ENCODE peak calls at places on chromosomes 6 and 20, in ten cellular contexts. H is heart right ventricle; S is left lung; Q is PC-9; O is HFFc6; J is GM20000; M is ovary; U is IMR-90; A is CD4-positive, alpha-beta T cell; B is astrocyte. N is an unnamed sample.

GRCh38 chr6:50380409-50381105 is 330.8 kb upstream of the DEFB112 start:
- DNase-seq in H (no peak), S (no peak), Q (no peak), O (no peak), J (no peak), M (no peak), U (no peak), A (no peak), B (no peak), N (no peak)

GRCh38 chr6:138004423-138005287 is 102.6 kb downstream of the PERP start:
- DNase-seq in H (peak; percentile 13), S (no peak), Q (peak; percentile 57), O (peak; percentile 14), J (peak; percentile 56), M (no peak), U (peak; percentile 41), A (no peak), B (no peak), N (no peak)

GRCh38 chr6:118932421-118932820 is 2.5 kb downstream of the MCM9 start:
- DNase-seq in H (no peak), S (no peak), Q (no peak), O (no peak), J (no peak), M (no peak), U (peak; percentile 40), A (no peak), B (no peak), N (no peak)

GRCh38 chr6:11410539-11411307 is 126.8 kb upstream of the TMEM170B start:
- DNase-seq in H (no peak), S (no peak), Q (no peak), O (no peak), J (no peak), M (no peak), U (no peak), A (no peak), B (no peak), N (no peak)

GRCh38 chr6:156876302-156876701 is 99.1 kb downstream of the ARID1B start:
- DNase-seq in H (no peak), S (no peak), Q (no peak), O (no peak), J (no peak), M (peak; percentile 53), U (no peak), A (no peak), B (no peak), N (peak; percentile 12)

GRCh38 chr6:39377530-39377929 is 55.0 kb upstream of the KCNK16 start:
- DNase-seq in H (peak; percentile 71), S (no peak), Q (no peak), O (peak; percentile 3), J (peak; percentile 45), M (peak; percentile 64), U (peak; percentile 44), A (no peak), B (peak; percentile 51), N (peak; percentile 61)

GRCh38 chr6:130307752-130308361 is 58.0 kb upstream of the TMEM200A start:
- DNase-seq in H (no peak), S (no peak), Q (peak; percentile 47), O (peak; percentile 75), J (no peak), M (no peak), U (peak; percentile 91), A (no peak), B (peak; percentile 72), N (no peak)

GRCh38 chr6:133854167-133854632 is 34.7 kb upstream of the TCF21 start:
- DNase-seq in H (no peak), S (no peak), Q (no peak), O (no peak), J (no peak), M (no peak), U (no peak), A (no peak), B (no peak), N (no peak)

GRCh38 chr6:46325561-46326525 is 155.1 kb upstream of the ENPP5 start:
- DNase-seq in H (peak; percentile 23), S (peak; percentile 82), Q (no peak), O (no peak), J (no peak), M (peak; percentile 42), U (peak; percentile 28), A (no peak), B (peak; percentile 88), N (no peak)

GRCh38 chr20:48165401-48165685 is 380.1 kb upstream of the SULF2 start:
- DNase-seq in H (no peak), S (no peak), Q (no peak), O (no peak), J (no peak), M (peak; percentile 66), U (no peak), A (no peak), B (no peak), N (no peak)

GRCh38 chr6:5746392-5747140 is 260.2 kb downstream of the NRN1 start:
- DNase-seq in H (no peak), S (no peak), Q (no peak), O (no peak), J (no peak), M (no peak), U (no peak), A (no peak), B (no peak), N (no peak)

GRCh38 chr6:27532820-27533538 is 60.1 kb upstream of the ZNF184 start:
- DNase-seq in H (no peak), S (no peak), Q (peak; percentile 76), O (peak; percentile 63), J (no peak), M (no peak), U (peak; percentile 46), A (no peak), B (peak; percentile 92), N (no peak)

DNA sequence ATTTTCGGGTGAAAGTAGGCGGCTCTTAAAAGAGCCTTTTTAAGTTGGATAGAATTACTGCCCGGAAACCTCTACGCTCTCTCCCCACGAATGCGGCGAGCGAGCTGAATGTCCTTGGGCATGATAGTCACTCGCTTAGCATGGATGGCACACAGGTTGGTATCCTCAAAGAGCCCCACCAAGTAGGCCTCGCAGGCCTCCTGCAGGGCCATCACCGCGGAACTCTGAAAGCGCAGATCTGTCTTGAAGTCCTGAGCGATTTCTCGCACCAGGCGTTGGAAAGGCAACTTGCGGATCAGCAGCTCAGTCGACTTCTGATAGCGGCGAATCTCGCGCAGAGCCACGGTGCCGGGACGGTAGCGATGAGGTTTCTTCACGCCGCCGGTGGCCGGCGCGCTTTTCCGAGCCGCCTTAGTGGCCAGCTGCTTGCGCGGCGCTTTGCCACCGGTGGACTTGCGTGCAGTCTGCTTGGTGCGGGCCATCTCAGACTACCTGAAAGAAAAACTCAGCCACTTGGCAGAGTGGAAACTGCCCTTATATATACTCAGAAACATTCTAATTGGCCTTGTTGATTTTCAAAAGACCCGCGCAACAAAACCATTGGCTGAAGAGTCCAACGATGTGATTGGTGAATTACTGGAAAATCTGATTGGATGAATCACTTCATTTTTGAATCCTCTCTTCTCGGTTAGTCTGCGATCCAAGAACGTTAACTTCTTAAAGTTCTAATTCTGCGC is 93.9 kb upstream of the BTN3A2 start:
- DNase-seq in H (peak; percentile 82), S (peak; percentile 84), Q (peak; percentile 80), O (peak; percentile 93), J (peak; percentile 85), M (no peak), U (peak; percentile 90), A (peak; percentile 74), B (peak; percentile 76), N (peak; percentile 75)
- TF ChIP-seq CTCF in H (no peak), S (no peak), Q (no peak), O (no peak), J (no peak), M (no peak), U (no peak), A (no peak), B (no peak), N (no peak)

GRCh38 chr6:67933278-67933677 is 701.8 kb upstream of the ADGRB3 start:
- DNase-seq in H (no peak), S (no peak), Q (no peak), O (no peak), J (peak; percentile 3), M (no peak), U (no peak), A (no peak), B (no peak), N (no peak)
- TF ChIP-seq CTCF in H (no peak), S (no peak), Q (no peak), O (no peak), J (no peak), M (no peak), U (no peak), A (no peak), B (no peak), N (no peak)

DNA sequence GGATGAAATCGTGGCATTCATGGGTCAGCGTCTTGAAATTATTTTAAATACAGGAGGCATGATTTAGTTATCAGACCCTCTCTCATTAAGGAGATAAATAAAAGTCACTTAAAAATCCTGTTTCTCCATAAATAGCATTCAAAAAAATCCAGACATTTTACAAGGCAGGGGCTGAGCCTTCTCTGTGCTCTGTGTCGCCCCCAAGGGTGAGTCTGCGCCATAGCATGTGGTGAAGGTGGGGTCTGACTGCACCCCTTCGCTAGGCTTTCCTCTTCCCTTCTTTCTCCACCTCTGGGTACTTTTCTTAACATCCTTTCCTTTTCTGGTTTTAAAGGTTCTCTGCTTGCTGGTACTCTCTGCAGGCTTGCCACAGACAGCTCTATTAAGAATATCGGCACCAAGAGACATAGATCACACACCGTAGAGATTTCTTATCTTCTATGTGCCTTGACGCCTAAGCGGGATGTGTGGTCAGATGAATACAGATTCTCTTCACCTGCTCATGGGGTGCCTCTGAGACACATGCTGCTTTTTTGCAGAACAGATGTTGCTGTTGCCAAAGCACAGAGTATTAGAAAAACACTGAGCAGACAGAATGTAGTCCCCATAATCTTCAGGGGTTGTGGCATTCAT is 20.1 kb upstream of the FAM209A start:
- DNase-seq in H (no peak), S (no peak), Q (no peak), O (no peak), J (no peak), M (no peak), U (no peak), A (no peak), B (no peak), N (peak; percentile 6)
- TF ChIP-seq CTCF in H (peak; percentile 42), S (no peak), Q (peak; percentile 63), O (peak; percentile 70), J (peak; percentile 42), M (no peak), U (peak; percentile 34), A (peak; percentile 53), B (peak; percentile 39), N (peak; percentile 60)

GRCh38 chr20:61953789-61954125 is 111.9 kb downstream of the TAF4 start:
- DNase-seq in H (no peak), S (no peak), Q (no peak), O (no peak), J (no peak), M (peak; percentile 30), U (no peak), A (no peak), B (no peak), N (no peak)

GRCh38 chr20:61953037-61953788 is 112.5 kb downstream of the TAF4 start:
- DNase-seq in H (no peak), S (peak; percentile 54), Q (no peak), O (no peak), J (no peak), M (peak; percentile 16), U (no peak), A (no peak), B (no peak), N (no peak)

GRCh38 chr20:61956396-61957342 is 109.0 kb downstream of the TAF4 start:
- DNase-seq in H (no peak), S (no peak), Q (no peak), O (no peak), J (no peak), M (peak; percentile 58), U (peak; percentile 93), A (no peak), B (peak; percentile 62), N (no peak)

GRCh38 chr20:61955668-61956395 is 109.8 kb downstream of the TAF4 start:
- DNase-seq in H (no peak), S (no peak), Q (no peak), O (no peak), J (no peak), M (no peak), U (no peak), A (no peak), B (no peak), N (no peak)

GRCh38 chr20:61954276-61955021 is 111.2 kb downstream of the TAF4 start:
- DNase-seq in H (no peak), S (peak; percentile 57), Q (no peak), O (no peak), J (no peak), M (peak; percentile 55), U (no peak), A (no peak), B (no peak), N (no peak)
- TF ChIP-seq CTCF in H (no peak), S (no peak), Q (no peak), O (no peak), J (no peak), M (no peak), U (no peak), A (no peak), B (no peak), N (no peak)

N was measured in neural crest cell.